ENCODE peak calls at places on chromosomes 16 and 17, in four cellular contexts. N is mammary epithelial cell; M is cardiac muscle cell; I is naive thymus-derived CD4-positive, alpha-beta T cell. G is an unnamed sample. For H3K4me1, the result is how much of the 10 kb centered on the place peaks cover.

GRCh38 chr16:24700549-24701392 is 28.7 kb upstream of the TNRC6A start:
- DNase-seq in N (peak), M (peak), I (no peak), G (no peak)

GRCh38 chr17:4604111-4604644 is 19.8 kb downstream of the SMTNL2 start:
- DNase-seq in M (peak), I (no peak), N (no peak), G (no peak)

GRCh38 chr16:12314786-12315185 is 338.3 kb downstream of the SNX29 start:
- DNase-seq in M (no peak), N (peak), I (no peak), G (no peak)

GRCh38 chr16:12470311-12471229 is 333.1 kb downstream of the CPPED1 start:
- DNase-seq in M (no peak), I (no peak), N (no peak), G (no peak)

GRCh38 chr17:3447625-3448024 is 14.0 kb upstream of the OR1E2 start:
- DNase-seq in M (peak), N (peak), I (no peak), G (no peak)

GRCh38 chr16:21599994-21600773 is 807 bp downstream of the METTL9 start:
- DNase-seq in M (peak), N (peak), I (peak), G (peak)

GRCh38 chr16:49750341-49751011 is 105.4 kb downstream of the ZNF423 start:
- DNase-seq in I (no peak), N (no peak), M (peak), G (no peak)

GRCh38 chr17:79921411-79922160 is 82.3 kb upstream of the CBX4 start:
- DNase-seq in N (no peak), M (no peak), I (no peak), G (no peak)

GRCh38 chr16:76194621-76195015 is 82.6 kb upstream of the CNTNAP4 start:
- DNase-seq in N (peak), M (peak), I (no peak), G (no peak)

GRCh38 chr16:49969356-49970030 is 55.5 kb upstream of the CNEP1R1 start:
- DNase-seq in N (no peak), M (peak), I (no peak), G (no peak)

GRCh38 chr16:11032922-11033291 is 88.5 kb downstream of the CLEC16A start:
- DNase-seq in I (no peak), M (peak), N (no peak), G (no peak)

GRCh38 chr16:2584742-2585650 is 47.2 kb downstream of the PDPK1 start:
- DNase-seq in M (peak), I (no peak), N (no peak), G (no peak)

GRCh38 chr17:48479014-48479402 is 49.0 kb upstream of the SKAP1 start:
- DNase-seq in I (no peak), N (no peak), M (no peak), G (no peak)

GRCh38 chr17:28972437-28972836 is 21.1 kb upstream of the PHF12 start:
- DNase-seq in M (no peak), N (no peak), I (no peak), G (no peak)

GRCh38 chr16:21943571-21943970 is 9.6 kb upstream of the UQCRC2 start:
- DNase-seq in I (no peak), N (no peak), M (no peak), G (no peak)

GRCh38 chr17:70608193-70608592 is 438.9 kb downstream of the KCNJ2 start:
- DNase-seq in N (no peak), I (no peak), M (no peak), G (no peak)

GRCh38 chr16:74496054-74496453 is 74.8 kb upstream of the CLEC18B start:
- DNase-seq in N (no peak), M (no peak), I (no peak), G (no peak)

GRCh38 chr17:50053654-50053960 is 2.3 kb upstream of the ITGA3 start:
- DNase-seq in M (no peak), N (peak), I (no peak), G (no peak)

GRCh38 chr16:11312718-11313492 is 31.8 kb upstream of the PRM1 start:
- DNase-seq in N (no peak), I (peak), M (peak), G (no peak)

GRCh38 chr17:77741109-77741508 is 217.4 kb upstream of the TNRC6C start:
- DNase-seq in N (no peak), I (peak), M (no peak), G (peak)

GRCh38 chr16:17222756-17223411 is 247.9 kb downstream of the XYLT1 start:
- DNase-seq in I (no peak), M (no peak), N (no peak), G (no peak)

GRCh38 chr16:14111713-14112538 is 40.8 kb downstream of the MRTFB start:
- DNase-seq in I (no peak), M (peak), N (peak), G (no peak)

GRCh38 chr17:1039511-1040215 is 42.7 kb downstream of the TIMM22 start:
- DNase-seq in I (no peak), M (peak), N (no peak), G (no peak)

GRCh38 chr17:33689725-33690124 is 396.6 kb upstream of the ASIC2 start:
- DNase-seq in I (no peak), N (no peak), M (no peak), G (no peak)

GRCh38 chr17:47990962-47991731 is 20.2 kb downstream of the CDK5RAP3 start:
- DNase-seq in N (no peak), M (no peak), I (no peak), G (no peak)

GRCh38 chr17:68198931-68199836 is 48.7 kb upstream of the AMZ2 start:
- DNase-seq in M (no peak), N (peak), I (no peak), G (peak)

GRCh38 chr17:36501351-36501750 is 14.9 kb downstream of the ZNHIT3 start:
- DNase-seq in I (no peak), M (no peak), N (no peak), G (no peak)

DNA sequence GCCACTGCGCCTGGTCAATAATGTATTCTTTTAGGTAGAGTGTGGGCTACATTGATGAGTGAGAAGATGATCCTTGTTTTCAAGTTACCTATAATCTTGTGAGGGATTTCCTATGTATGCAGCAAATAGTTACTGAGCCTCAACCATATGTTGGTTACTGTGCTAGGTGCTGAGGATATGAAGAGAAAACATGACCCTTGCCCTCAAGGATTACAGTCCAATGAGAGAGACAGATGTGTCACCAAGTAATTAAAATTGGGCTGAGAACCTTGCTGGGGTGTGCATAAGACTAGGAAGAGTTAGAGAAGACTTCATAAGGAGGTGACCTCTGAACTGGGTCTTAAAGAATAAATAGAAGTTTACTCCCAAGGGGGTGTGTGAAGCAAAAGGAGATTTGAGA is 7.4 kb downstream of the POLR2A start:
- DNase-seq in N (no peak), I (no peak), M (no peak), G (no peak)
- H3K4me1 ChIP-seq in N (under half), I (under half), M (under half), G (under half)

DNA sequence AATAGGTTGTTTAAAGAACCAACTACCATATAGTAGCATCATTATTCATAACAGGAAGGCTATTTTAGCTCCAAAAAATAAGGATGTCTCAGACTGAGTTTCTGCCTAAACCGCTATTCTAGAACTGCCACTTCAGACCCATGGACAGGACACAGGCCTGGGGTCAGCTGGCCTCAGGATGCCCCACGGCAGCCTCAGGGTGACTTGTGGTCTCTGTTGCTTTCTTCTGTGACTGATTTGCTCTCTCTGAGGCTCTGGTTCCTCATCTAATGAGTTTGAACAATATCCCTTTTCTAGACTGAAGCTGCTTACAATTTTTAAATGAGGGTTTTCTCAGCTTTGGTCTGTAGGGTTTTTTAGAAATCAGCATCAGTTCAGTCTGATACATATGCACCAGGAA is 31.8 kb upstream of the IRF8 start:
- DNase-seq in M (no peak), N (no peak), I (no peak), G (no peak)
- H3K4me1 ChIP-seq in M (under half), N (under half), I (under half), G (under half)

DNA sequence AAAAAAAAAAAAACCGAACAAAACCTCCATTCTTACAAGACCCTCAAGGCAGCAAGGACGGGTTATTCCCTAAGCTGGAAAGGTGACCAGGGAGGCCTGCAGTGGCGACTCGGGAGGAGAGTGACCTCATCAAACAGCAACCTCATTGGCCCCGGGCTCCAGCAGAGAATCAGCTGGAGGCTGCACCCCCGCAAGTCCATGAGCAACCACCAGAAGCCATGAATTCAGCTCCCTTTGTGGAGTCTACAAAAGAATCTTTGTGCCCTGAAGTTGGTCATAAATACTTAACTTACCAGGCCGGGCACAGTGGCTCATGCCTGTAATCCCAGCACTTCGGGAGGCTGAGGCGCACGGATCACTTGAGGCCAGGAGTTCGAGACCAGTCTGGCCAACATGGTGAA is 80.9 kb upstream of the CREBBP start:
- DNase-seq in I (no peak), M (no peak), N (peak), G (no peak)
- H3K4me1 ChIP-seq in I (under half), M (under half), N (under half), G (under half)

GRCh38 chr17:62696256-62696655 is 68.8 kb downstream of the MRC2 start:
- DNase-seq in M (no peak), N (peak), I (no peak), G (no peak)
- H3K4me1 ChIP-seq in M (under half), N (under half), I (under half), G (under half)

GRCh38 chr16:29811896-29812665 is at the start of gene PRRT2:
- DNase-seq in M (peak), I (no peak), N (no peak), G (peak)
- H3K4me1 ChIP-seq in M (under half), I (under half), N (under half), G (half or more)

DNA sequence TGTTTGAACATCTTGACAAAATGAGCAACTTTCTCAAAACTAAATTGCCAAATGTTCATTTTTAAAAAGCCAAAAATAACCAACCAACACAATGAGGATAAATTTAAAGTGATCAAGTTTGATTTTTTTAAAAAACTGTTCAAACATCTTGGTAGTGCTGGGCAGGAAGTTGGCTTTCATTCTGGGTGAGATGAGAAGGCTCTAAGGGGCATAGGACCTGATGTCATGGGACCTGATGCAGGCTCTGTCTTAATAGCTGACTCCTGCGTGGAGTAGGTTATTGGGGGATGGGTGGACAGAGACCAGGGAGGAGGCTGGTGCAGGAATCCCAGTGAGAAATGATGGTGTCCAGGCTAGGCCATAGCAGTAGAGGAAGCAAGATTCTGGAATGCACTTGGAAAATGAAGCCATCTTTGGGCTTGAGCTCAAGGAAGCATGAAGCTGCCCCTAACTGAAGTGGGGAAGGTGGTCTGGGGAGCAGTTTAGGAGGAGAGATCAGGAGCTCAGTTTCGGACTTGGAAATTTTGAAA is 20.3 kb downstream of the NLRC5 start:
- DNase-seq in N (no peak), I (no peak), M (no peak), G (no peak)
- H3K4me1 ChIP-seq in N (under half), I (half or more), M (under half), G (half or more)

G was measured in CD8-positive, alpha-beta memory T cell.